ENCODE peak calls at places on chromosomes 16 and 17, in six cellular contexts. L is SK-N-MC; N is uterus; P is AG20443; T is OCI-M1; G is stimulated activated CD4-positive, alpha-beta T cell treated with anti-CD3 and anti-CD28 coated beads, Interleukin-12 subunit alpha, Interleukin-12 subunit beta, amount 100 ng/mL, for 24 hours. F is an unnamed sample.

GRCh38 chr17:2943971-2944370 is 119.4 kb downstream of the OR1D5 start:
- DNase-seq in L (no peak), N (no peak), P (no peak), T (peak), G (no peak), F (no peak)

GRCh38 chr17:34095101-34095500 is 160.0 kb upstream of the CCL2 start:
- DNase-seq in L (no peak), N (no peak), P (no peak), T (no peak), G (no peak), F (no peak)

GRCh38 chr17:73485130-73485529 is 159.1 kb downstream of the SDK2 start:
- DNase-seq in L (no peak), N (no peak), P (no peak), T (peak), G (no peak), F (no peak)

GRCh38 chr16:84616515-84616914 is 1.4 kb downstream of the COTL1 start:
- DNase-seq in L (no peak), N (no peak), P (no peak), T (peak), G (no peak), F (no peak)

GRCh38 chr17:1111599-1112443 is 68.0 kb downstream of the ABR start:
- DNase-seq in L (no peak), N (no peak), P (peak), T (no peak), G (no peak), F (peak)

GRCh38 chr16:82776466-82777146 is 149.8 kb downstream of the CDH13 start:
- DNase-seq in L (no peak), N (no peak), P (no peak), T (no peak), G (no peak), F (no peak)

GRCh38 chr17:64488301-64488700 is 8.6 kb downstream of the POLG2 start:
- DNase-seq in L (no peak), N (no peak), P (no peak), T (no peak), G (no peak), F (no peak)

GRCh38 chr17:74152591-74153455 is 50.7 kb upstream of the RPL38 start:
- DNase-seq in L (no peak), N (no peak), P (peak), T (no peak), G (no peak), F (peak)

GRCh38 chr17:62033317-62033716 is 31.8 kb downstream of the MED13 start:
- DNase-seq in L (no peak), N (no peak), P (no peak), T (no peak), G (no peak), F (no peak)

GRCh38 chr16:81778861-81779539 is at the start of gene PLCG2:
- DNase-seq in L (no peak), N (peak), P (peak), T (peak), G (peak), F (no peak)

GRCh38 chr17:18962494-18962815 is 10.5 kb downstream of the SLC5A10 start:
- DNase-seq in L (no peak), N (no peak), P (no peak), T (no peak), G (no peak), F (no peak)

GRCh38 chr17:73292031-73292531 is 19.7 kb downstream of the CDC42EP4 start:
- DNase-seq in L (no peak), N (no peak), P (peak), T (no peak), G (no peak), F (peak)

GRCh38 chr16:81578636-81579413 is 134.2 kb downstream of the CMIP start:
- DNase-seq in L (no peak), N (no peak), P (no peak), T (no peak), G (no peak), F (no peak)

GRCh38 chr17:74372426-74372825 is 5.1 kb downstream of the GPR142 start:
- DNase-seq in L (no peak), N (no peak), P (no peak), T (no peak), G (no peak), F (no peak)

GRCh38 chr16:3304370-3304769 is 860 bp downstream of the TIGD7 start:
- DNase-seq in L (no peak), N (no peak), P (no peak), T (peak), G (no peak), F (peak)

GRCh38 chr17:48519427-48519826 is 11.4 kb downstream of the HOXB1 start:
- DNase-seq in L (no peak), N (no peak), P (no peak), T (no peak), G (no peak), F (no peak)

GRCh38 chr17:40646791-40647548 is 648 bp downstream of the SMARCE1 start:
- DNase-seq in L (no peak), N (no peak), P (peak), T (no peak), G (peak), F (peak)

GRCh38 chr17:601462-602303 is 113.0 kb downstream of the VPS53 start:
- DNase-seq in L (no peak), N (peak), P (peak), T (peak), G (no peak), F (no peak)

GRCh38 chr17:36703860-36704266 is 102.5 kb downstream of the MRM1 start:
- DNase-seq in L (no peak), N (no peak), P (peak), T (peak), G (peak), F (no peak)

GRCh38 chr17:82059272-82060000 is 6.2 kb downstream of the DUS1L start:
- DNase-seq in L (no peak), N (no peak), P (no peak), T (no peak), G (no peak), F (no peak)

GRCh38 chr17:51059781-51060180 is 60.9 kb downstream of the SPAG9 start:
- DNase-seq in L (no peak), N (no peak), P (peak), T (no peak), G (no peak), F (peak)

GRCh38 chr17:45287526-45288264 is 25.8 kb upstream of the SPATA32 start:
- DNase-seq in L (no peak), N (no peak), P (no peak), T (no peak), G (no peak), F (peak)

GRCh38 chr17:64769712-64770111 is 107.6 kb upstream of the SMURF2 start:
- DNase-seq in L (no peak), N (no peak), P (no peak), T (no peak), G (no peak), F (no peak)